ENCODE peak calls at places on chromosomes 12 and 14, in five cellular contexts. O is endothelial cell of umbilical vein, D is K562, S is A549, L is HepG2. R is an unnamed sample.

GRCh38 chr12:52521175-52521574 is 981 bp upstream of the KRT5 start:
- DNase-seq in O (no peak), D (no peak), S (no peak), L (no peak), R (no peak)

GRCh38 chr12:101857043-101857558 is 20.3 kb upstream of the DRAM1 start:
- DNase-seq in O (peak), D (no peak), L (no peak), S (peak), R (peak)

GRCh38 chr14:99155173-99155777 is 116.7 kb downstream of the BCL11B start:
- DNase-seq in D (no peak), L (no peak), O (no peak), S (no peak), R (peak)

GRCh38 chr12:15650399-15651128 is 138.6 kb downstream of the EPS8 start:
- DNase-seq in D (no peak), O (peak), L (no peak), S (no peak), R (no peak)

GRCh38 chr12:63940295-63940997 is 95.9 kb downstream of the SRGAP1 start:
- DNase-seq in D (no peak), L (no peak), O (peak), S (no peak), R (no peak)

GRCh38 chr14:67413806-67414769 is 2.1 kb upstream of the PLEK2 start:
- DNase-seq in O (peak), L (peak), S (peak), D (peak), R (peak)

GRCh38 chr12:91382081-91382543 is 199.5 kb upstream of the DCN start:
- DNase-seq in O (peak), L (peak), D (peak), S (peak), R (peak)

GRCh38 chr14:68853749-68854148 is 60.9 kb upstream of the ZFP36L1 start:
- DNase-seq in D (no peak), S (no peak), O (no peak), L (no peak), R (no peak)

GRCh38 chr12:132490481-132491348 is 764 bp downstream of the FBRSL1 start:
- DNase-seq in D (peak), O (peak), L (no peak), S (no peak), R (peak)

GRCh38 chr14:33237102-33237501 is 298.4 kb downstream of the NPAS3 start:
- DNase-seq in O (no peak), D (no peak), S (no peak), L (no peak), R (no peak)

GRCh38 chr12:73072214-73072613 is 800.0 kb downstream of the TRHDE start:
- DNase-seq in L (no peak), D (no peak), S (no peak), O (no peak), R (no peak)

GRCh38 chr14:87940894-87941293 is 52.1 kb downstream of the GALC start:
- DNase-seq in D (no peak), L (no peak), O (no peak), S (no peak), R (no peak)

GRCh38 chr12:72207094-72207493 is 65.1 kb upstream of the TRHDE start:
- DNase-seq in L (no peak), O (no peak), S (no peak), D (no peak), R (no peak)

GRCh38 chr12:43336962-43337555 is 214.9 kb downstream of the ADAMTS20 start:
- DNase-seq in S (peak), L (no peak), O (peak), D (peak), R (peak)

GRCh38 chr14:92560106-92560865 is 46.7 kb downstream of the RIN3 start:
- DNase-seq in S (no peak), O (no peak), D (no peak), L (no peak), R (no peak)

GRCh38 chr14:68089146-68089715 is 269.7 kb downstream of the RAD51B start:
- DNase-seq in L (no peak), S (peak), D (no peak), O (peak), R (no peak)

GRCh38 chr14:101973356-101973755 is 9.0 kb downstream of the DYNC1H1 start:
- DNase-seq in D (no peak), S (no peak), O (peak), L (no peak), R (no peak)
- TF ChIP-seq MAX in D (no peak), S (no peak), O (no peak), L (no peak), R (no peak)

DNA sequence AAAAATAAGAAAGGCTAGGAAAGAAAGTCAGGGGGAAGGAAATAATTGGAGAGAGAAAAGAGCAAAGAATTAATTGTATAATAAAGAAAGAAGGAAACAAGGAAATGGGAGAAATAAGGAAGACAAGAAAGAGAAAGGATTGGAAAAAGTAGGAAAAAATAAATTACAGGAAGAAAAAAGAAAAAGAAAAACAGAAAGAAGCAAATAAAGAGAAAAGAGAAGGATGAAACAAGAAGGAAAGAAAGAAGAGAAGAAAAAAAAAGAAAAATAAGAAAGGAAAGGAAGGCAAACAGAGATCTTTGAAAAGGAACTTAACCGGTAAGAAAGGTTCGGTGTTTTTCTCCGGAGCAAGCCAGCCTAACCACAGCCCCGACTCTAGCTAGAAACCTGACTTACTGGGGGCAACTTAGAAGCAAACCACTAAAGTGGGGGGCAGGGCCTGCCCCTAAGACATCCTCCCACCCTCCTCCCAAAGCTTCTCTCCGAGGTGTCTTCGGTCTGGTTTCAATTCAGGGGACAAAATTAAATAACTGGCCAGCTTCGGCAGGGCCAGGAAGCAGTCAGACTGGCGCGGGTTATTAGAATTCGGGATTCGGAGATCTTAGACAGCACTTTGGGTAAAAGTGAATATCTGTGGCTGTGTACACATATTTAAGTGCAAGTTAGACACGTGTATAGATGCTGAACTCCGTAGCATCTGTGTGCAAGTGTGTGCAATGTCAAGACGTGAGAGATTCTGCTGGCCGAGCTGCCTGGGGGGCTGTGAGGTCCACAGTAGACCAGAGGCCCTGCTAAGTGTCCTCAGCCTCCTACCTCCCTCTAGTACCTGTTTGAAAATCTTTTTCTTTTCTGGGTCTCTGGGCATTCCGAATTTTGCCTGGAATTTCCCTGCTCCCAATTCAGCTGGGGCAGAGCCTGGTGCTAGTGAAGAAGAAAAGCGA is 4.2 kb upstream of the HOXC10 start:
- DNase-seq in O (no peak), D (no peak), S (no peak), L (no peak), R (no peak)
- H3K4me3 ChIP-seq in O (no peak), D (no peak), S (no peak), L (no peak), R (no peak)

GRCh38 chr12:98449601-98450000 is 65.8 kb upstream of the TMPO start:
- DNase-seq in O (no peak), L (no peak), D (no peak), S (no peak), R (no peak)
- TF ChIP-seq MAX in O (no peak), L (no peak), D (no peak), S (no peak), R (no peak)

DNA sequence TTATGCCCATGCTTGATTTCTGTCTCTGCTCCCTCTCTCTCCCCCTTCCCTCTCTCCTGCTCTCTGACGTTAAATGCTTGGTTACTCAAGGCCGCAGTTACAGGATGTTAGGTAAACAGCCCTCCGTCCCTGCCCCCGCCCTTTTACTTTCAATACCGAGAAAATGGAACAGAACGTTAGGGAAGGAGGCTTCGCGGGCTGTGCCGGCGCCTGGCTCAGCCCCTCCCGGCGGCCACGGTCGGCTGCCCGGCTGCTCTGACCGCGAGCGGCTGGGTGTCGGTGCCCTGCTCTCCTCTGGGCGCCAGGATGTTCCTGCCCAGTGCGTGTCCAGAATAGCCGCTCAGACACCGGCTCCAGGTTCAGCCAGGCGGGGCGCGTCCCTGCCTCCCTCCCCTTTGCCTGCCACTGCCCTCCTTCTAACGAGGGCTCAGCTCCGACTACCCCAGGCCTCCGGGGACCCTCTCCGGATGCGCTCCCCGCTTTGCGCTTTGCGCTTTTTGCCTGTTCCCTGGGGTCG is 166.1 kb downstream of the ADCK1 start:
- DNase-seq in S (peak), O (peak), L (peak), D (peak), R (peak)
- H3K4me3 ChIP-seq in S (peak), O (no peak), L (peak), D (no peak), R (peak)

DNA sequence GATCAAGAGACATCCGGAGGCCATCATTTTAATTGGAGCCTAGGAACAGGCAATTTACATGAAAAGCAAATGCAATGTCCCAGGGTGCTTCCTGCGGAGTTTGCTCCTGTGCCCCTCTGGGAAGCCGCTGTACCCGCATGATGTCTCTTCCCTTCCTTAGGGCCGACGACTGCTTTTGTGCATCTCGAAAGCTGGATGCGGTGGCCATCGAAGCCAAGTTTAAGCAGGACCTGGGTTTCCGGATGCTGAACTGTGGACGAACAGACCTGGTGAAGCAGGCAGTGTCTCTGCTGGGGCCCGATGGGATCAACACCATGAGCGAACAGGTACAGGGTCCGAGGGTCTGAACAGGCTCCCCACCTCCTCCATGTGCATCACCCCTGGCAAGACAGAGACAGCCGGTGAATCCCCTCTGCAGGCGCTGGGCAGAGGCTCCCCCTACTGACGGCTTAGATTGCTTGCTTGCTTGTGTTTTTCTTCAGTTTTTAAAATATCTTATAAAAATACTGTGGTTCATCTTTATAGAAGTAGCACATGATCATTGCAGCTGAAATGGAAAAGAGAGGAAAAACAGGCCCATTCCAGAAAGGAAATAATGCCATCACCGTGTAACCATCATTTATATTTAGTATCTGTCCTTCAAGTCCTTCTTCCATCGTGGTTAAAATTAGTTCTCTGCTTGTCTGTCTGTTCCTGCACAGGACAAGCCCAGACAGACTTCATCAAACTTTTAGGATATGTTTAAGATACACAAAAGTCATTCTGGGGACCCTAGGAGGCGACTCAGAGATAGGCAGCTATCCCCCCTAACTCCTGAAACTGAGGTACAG is 75.4 kb upstream of the PWP1 start:
- DNase-seq in D (peak), S (peak), L (peak), O (peak), R (peak)
- TF ChIP-seq MAX in D (no peak), S (no peak), L (no peak), O (no peak), R (no peak)

DNA sequence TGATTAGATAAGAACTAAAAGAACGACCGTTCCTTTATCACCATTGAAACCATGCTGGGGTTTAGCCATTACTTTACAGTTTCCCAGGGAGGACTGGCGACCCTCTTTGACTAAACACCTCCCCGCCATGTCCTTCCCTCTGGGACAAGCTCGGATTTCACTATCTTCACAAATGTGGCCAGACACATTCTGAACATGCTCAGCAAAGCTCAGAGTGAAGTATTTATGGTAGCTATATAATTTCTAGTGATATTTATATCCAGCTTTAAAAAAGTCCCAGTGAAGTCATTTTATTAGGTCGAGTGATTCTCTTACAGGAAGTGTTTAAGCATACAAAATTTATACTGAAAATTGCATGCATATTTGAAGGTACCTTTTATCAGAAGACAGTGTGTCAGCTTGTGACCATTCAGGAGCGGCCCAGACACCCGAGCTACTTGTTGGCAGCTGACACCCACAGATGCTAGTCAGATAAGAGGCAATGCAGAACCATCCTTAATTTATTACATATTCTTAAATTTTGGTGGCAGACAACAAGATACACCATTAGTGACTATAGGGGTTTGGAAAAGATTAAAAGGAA is 36.8 kb downstream of the NIN start:
- DNase-seq in D (no peak), S (no peak), O (no peak), L (no peak), R (no peak)
- H3K4me3 ChIP-seq in D (no peak), S (no peak), O (no peak), L (no peak), R (no peak)

GRCh38 chr14:102392506-102392905 is 29.8 kb downstream of the TECPR2 start:
- DNase-seq in D (no peak), L (no peak), S (no peak), O (no peak), R (no peak)

GRCh38 chr14:102394717-102395378 is 32.1 kb downstream of the TECPR2 start:
- DNase-seq in O (no peak), S (no peak), L (no peak), D (no peak), R (peak)

GRCh38 chr14:102389261-102389660 is 26.5 kb downstream of the TECPR2 start:
- DNase-seq in O (no peak), L (no peak), D (no peak), S (no peak), R (peak)

GRCh38 chr14:102390064-102390463 is 27.3 kb downstream of the TECPR2 start:
- DNase-seq in L (peak), D (no peak), S (no peak), O (peak), R (no peak)

DNA sequence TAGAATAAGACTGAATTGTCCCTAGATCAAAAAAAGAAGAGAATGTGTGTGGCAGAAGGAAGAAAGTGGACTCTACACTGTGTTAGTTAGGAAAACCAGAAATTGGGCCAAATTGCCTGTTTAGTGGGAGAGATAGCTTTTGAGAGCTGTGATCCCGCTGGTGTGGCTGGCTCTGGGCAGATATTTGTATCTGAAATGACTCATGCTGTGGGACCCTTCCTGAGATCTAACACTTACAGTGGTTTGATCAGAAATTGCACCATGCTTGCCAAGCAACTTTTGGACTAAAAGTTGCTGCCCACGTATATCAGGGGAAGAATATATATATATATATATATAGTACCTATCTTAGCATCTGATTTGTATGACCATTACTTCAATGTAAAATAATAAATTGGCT is 27.7 kb downstream of the TECPR2 start:
- DNase-seq in D (no peak), O (no peak), L (no peak), S (no peak), R (peak)
- TF ChIP-seq MAX in D (no peak), O (no peak), L (no peak), S (no peak), R (no peak)

GRCh38 chr12:4830568-4830967 is 79.1 kb upstream of the KCNA1 start:
- DNase-seq in D (no peak), L (no peak), S (no peak), O (no peak), R (no peak)

GRCh38 chr12:4833511-4833910 is 76.2 kb upstream of the KCNA1 start:
- DNase-seq in S (no peak), D (no peak), L (no peak), O (no peak), R (peak)

GRCh38 chr12:4829793-4830162 is 79.9 kb upstream of the KCNA1 start:
- DNase-seq in D (no peak), S (no peak), L (no peak), O (no peak), R (peak)

GRCh38 chr12:4829161-4829792 is 80.4 kb upstream of the KCNA1 start:
- DNase-seq in S (no peak), O (no peak), D (no peak), L (no peak), R (peak)

GRCh38 chr12:4833053-4833452 is 76.7 kb upstream of the KCNA1 start:
- DNase-seq in O (no peak), D (no peak), L (no peak), S (no peak), R (no peak)
- H3K4me3 ChIP-seq in O (no peak), D (no peak), L (no peak), S (no peak), R (no peak)

GRCh38 chr12:67758119-67758873 is 109.8 kb downstream of the DYRK2 start:
- DNase-seq in L (no peak), O (no peak), D (no peak), S (no peak), R (no peak)
- TF ChIP-seq MAX in L (no peak), O (no peak), D (no peak), S (no peak), R (no peak)

DNA sequence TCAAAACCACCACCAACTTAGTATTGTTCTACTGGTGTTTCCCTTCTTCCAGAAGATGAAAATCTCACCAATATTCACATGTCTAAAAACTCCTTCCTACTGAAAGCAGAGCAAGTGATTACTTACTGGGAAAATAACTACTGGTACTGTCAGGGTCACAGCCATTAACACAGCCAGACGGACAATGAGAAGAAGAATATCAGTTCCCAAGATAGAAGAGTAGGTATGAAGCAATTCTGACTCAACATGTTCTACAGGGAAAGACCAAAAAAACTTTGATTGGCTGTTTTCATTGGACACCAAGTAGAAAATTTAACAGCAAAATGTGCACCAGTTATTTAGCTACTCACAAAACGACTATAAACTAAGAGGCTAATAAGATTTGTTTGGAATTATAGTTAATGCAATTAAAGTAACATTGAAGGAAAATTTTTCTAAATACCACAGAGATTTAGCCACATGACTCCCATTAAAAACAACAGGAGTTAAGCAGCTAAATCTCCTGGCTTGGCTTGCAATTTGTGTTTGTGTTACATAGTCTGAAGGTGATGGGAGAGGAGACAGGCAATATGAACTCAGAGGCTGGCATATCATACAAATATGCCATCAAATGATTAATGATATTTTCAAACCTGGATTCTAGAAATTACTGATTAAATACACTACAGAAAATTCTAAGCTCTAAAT is 9.5 kb downstream of the SLC38A2 start:
- DNase-seq in O (no peak), D (no peak), S (no peak), L (no peak), R (no peak)
- H3K4me3 ChIP-seq in O (no peak), D (no peak), S (no peak), L (no peak), R (no peak)